ENCODE peak calls at places on chromosome 2, in seven cellular contexts. S is gastrocnemius medialis, E is lung, I is endodermal cell, O is lower lobe of right lung, L is spleen, B is GM12878. F is an unnamed sample.

GRCh38 chr2:78465707-78466106 is 559.8 kb upstream of the REG3G start:
- DNase-seq in S (no peak), E (no peak), I (no peak), O (no peak), L (no peak), B (no peak), F (no peak)

GRCh38 chr2:170161516-170162260 is 16.3 kb upstream of the MYO3B start:
- DNase-seq in S (no peak), E (no peak), I (no peak), O (no peak), L (no peak), B (no peak), F (no peak)

GRCh38 chr2:207933396-207934045 is 91.8 kb downstream of the PLEKHM3 start:
- DNase-seq in S (no peak), E (no peak), I (no peak), O (no peak), L (no peak), B (no peak), F (no peak)

GRCh38 chr2:10558281-10559030 is 110.3 kb upstream of the ODC1 start:
- DNase-seq in S (no peak), E (no peak), I (no peak), O (no peak), L (no peak), B (no peak), F (no peak)

GRCh38 chr2:147255812-147256211 is 589.0 kb upstream of the ACVR2A start:
- DNase-seq in S (no peak), E (peak; percentile 29), I (no peak), O (no peak), L (no peak), B (no peak), F (no peak)

GRCh38 chr2:17892726-17893534 is 14.5 kb downstream of the KCNS3 start:
- DNase-seq in S (no peak), E (no peak), I (peak; percentile 73), O (no peak), L (no peak), B (no peak), F (no peak)

GRCh38 chr2:15561574-15562344 is 625 bp upstream of the NBAS start:
- DNase-seq in S (no peak), E (no peak), I (no peak), O (no peak), L (no peak), B (no peak), F (peak; percentile 68)

GRCh38 chr2:239834143-239834542 is 191.0 kb downstream of the NDUFA10 start:
- DNase-seq in S (no peak), E (no peak), I (peak; percentile 31), O (no peak), L (no peak), B (no peak), F (no peak)

GRCh38 chr2:74975016-74975415 is 16.6 kb downstream of the POLE4 start:
- DNase-seq in S (no peak), E (no peak), I (no peak), O (no peak), L (no peak), B (no peak), F (no peak)

GRCh38 chr2:222448806-222449205 is 24.5 kb downstream of the SGPP2 start:
- DNase-seq in S (no peak), E (peak; percentile 53), I (no peak), O (no peak), L (no peak), B (no peak), F (no peak)

GRCh38 chr2:224849264-224849663 is 133.1 kb upstream of the CCDC195 start:
- DNase-seq in S (no peak), E (no peak), I (no peak), O (no peak), L (no peak), B (no peak), F (no peak)

GRCh38 chr2:84486436-84487115 is 27.5 kb upstream of the SUCLG1 start:
- DNase-seq in S (no peak), E (peak; percentile 73), I (no peak), O (no peak), L (no peak), B (no peak), F (no peak)

GRCh38 chr2:29455202-29455885 is 340.1 kb downstream of the CLIP4 start:
- DNase-seq in S (no peak), E (no peak), I (no peak), O (no peak), L (no peak), B (no peak), F (no peak)

GRCh38 chr2:240960309-240960962 is 38.0 kb upstream of the SNED1 start:
- DNase-seq in S (no peak), E (peak; percentile 61), I (peak; percentile 41), O (peak; percentile 78), L (peak; percentile 90), B (no peak), F (peak; percentile 38)

GRCh38 chr2:240960963-240961876 is 37.2 kb upstream of the SNED1 start:
- DNase-seq in S (no peak), E (no peak), I (peak; percentile 28), O (no peak), L (peak; percentile 64), B (no peak), F (no peak)

GRCh38 chr2:240962371-240963064 is 35.9 kb upstream of the SNED1 start:
- DNase-seq in S (no peak), E (peak; percentile 51), I (peak; percentile 44), O (peak; percentile 61), L (peak; percentile 90), B (no peak), F (no peak)

GRCh38 chr2:240963065-240963375 is 35.4 kb upstream of the SNED1 start:
- DNase-seq in S (no peak), E (no peak), I (peak; percentile 43), O (peak; percentile 41), L (no peak), B (no peak), F (no peak)

GRCh38 chr2:240961878-240962277 is 36.5 kb upstream of the SNED1 start:
- DNase-seq in S (no peak), E (no peak), I (peak; percentile 20), O (no peak), L (peak; percentile 25), B (no peak), F (no peak)
- H3K4me1 ChIP-seq in S (no peaks in the 10 kb centered on the region), E (no peaks in the 10 kb centered on the region), I (no peaks in the 10 kb centered on the region), O (peaks cover 36% of the 10 kb centered on the region), L (peaks cover 31% of the 10 kb centered on the region), B (no peaks in the 10 kb centered on the region), F (no peaks in the 10 kb centered on the region)

DNA sequence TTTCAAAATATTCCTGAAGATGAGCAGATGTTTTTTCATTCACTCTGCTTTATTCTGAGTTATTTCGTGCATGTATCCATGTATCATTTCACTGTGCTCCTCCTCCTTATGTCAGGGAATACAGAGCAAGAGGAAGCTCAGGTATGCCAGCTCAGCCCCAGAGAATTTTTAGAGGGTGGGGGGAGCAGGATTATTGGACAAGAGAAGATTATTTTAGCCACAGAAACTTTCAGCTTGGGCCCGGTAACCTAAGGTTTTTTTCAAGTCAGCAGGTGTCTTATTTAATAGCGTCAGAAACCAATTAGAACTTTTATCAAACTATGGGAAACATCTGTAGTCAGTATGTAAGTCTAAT is 232.9 kb upstream of the SIX3 start:
- DNase-seq in S (no peak), E (no peak), I (no peak), O (no peak), L (no peak), B (no peak), F (no peak)
- H3K4me3 ChIP-seq in S (no peak overlapping the region), E (no peak overlapping the region), I (no peak overlapping the region), O (no peak overlapping the region), L (no peak overlapping the region), B (no peak overlapping the region), F (no peak overlapping the region)

GRCh38 chr2:211170843-211171242 is 614.4 kb downstream of the CPS1 start:
- DNase-seq in S (no peak), E (no peak), I (no peak), O (no peak), L (no peak), B (no peak), F (no peak)

GRCh38 chr2:211174631-211175030 is 618.2 kb downstream of the CPS1 start:
- DNase-seq in S (no peak), E (no peak), I (no peak), O (no peak), L (no peak), B (no peak), F (no peak)

GRCh38 chr2:211181626-211182025 is 625.2 kb downstream of the CPS1 start:
- DNase-seq in S (no peak), E (peak; percentile 63), I (no peak), O (peak; percentile 51), L (no peak), B (no peak), F (no peak)

GRCh38 chr2:211174021-211174420 is 617.6 kb downstream of the CPS1 start:
- DNase-seq in S (no peak), E (no peak), I (no peak), O (no peak), L (no peak), B (no peak), F (no peak)

DNA sequence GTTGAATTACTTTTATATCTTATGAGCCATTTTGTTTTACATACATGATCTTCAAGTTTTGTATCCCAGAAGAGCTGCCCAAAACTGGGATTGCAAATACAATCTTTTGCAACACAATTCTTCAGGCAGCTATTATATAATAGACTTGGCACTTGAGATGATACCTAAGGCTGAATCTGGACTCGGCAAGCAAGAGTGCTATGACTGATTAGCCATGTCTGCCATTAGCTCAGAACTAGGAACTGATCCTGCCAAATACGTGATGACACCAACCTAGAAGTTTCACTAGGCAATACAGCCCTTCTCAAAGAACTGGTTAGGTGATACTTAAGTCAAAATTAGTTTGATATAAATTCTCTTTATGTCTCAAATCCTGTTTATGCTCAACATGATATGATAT is 619.6 kb downstream of the CPS1 start:
- DNase-seq in S (no peak), E (no peak), I (no peak), O (no peak), L (no peak), B (no peak), F (no peak)
- H3K27me3 ChIP-seq in S (no peaks in the 10 kb centered on the region), E (no peaks in the 10 kb centered on the region), I (no peaks in the 10 kb centered on the region), O (no peaks in the 10 kb centered on the region), L (no peaks in the 10 kb centered on the region), B (no peaks in the 10 kb centered on the region), F (no peaks in the 10 kb centered on the region)

GRCh38 chr2:160208662-160209229 is 8.7 kb upstream of the ITGB6 start:
- DNase-seq in S (no peak), E (no peak), I (peak; percentile 70), O (no peak), L (no peak), B (no peak), F (no peak)

GRCh38 chr2:160207804-160208661 is 8.0 kb upstream of the ITGB6 start:
- DNase-seq in S (peak; percentile 53), E (peak; percentile 70), I (peak; percentile 69), O (peak; percentile 81), L (peak; percentile 82), B (peak; percentile 26), F (no peak)

GRCh38 chr2:160205511-160205910 is 5.4 kb upstream of the ITGB6 start:
- DNase-seq in S (peak; percentile 36), E (peak; percentile 81), I (no peak), O (peak; percentile 54), L (no peak), B (no peak), F (no peak)

GRCh38 chr2:160207271-160207670 is 7.2 kb upstream of the ITGB6 start:
- DNase-seq in S (no peak), E (no peak), I (no peak), O (no peak), L (no peak), B (no peak), F (no peak)

DNA sequence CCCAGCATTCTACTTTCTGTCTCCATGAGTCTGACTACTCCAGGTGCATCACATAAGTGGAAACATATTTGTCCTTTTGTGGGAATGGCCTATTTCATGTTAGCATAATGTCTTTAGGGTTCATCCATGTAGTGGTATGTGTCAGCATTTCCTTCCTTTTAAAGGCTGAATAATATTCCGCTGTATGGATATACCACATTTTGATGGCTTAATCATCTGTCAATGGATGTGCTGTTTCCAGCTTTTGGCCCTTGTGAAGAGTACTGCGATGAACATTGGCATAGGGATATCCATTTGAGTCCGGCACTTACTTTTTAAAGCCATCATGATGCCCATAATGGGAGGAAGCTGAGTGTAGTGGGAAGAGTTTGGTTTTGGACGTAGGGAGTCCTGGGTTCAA is 6.4 kb upstream of the ITGB6 start:
- DNase-seq in S (no peak), E (no peak), I (no peak), O (no peak), L (no peak), B (no peak), F (no peak)
- H3K4me1 ChIP-seq in S (peaks cover 42% of the 10 kb centered on the region), E (peaks cover 5% of the 10 kb centered on the region), I (peaks cover 8% of the 10 kb centered on the region), O (peaks cover 35% of the 10 kb centered on the region), L (peaks cover 8% of the 10 kb centered on the region), B (peaks cover 31% of the 10 kb centered on the region), F (no peaks in the 10 kb centered on the region)

F was measured in CD8-positive, alpha-beta memory T cell.